ENCODE peak calls at places on chromosomes 1 and 21, in seven cellular contexts. One of them, this sample, is unnamed.

GRCh38 chr1:26278835-26279597 is 870 bp upstream of the SH3BGRL3 start:
- DNase-seq in NCI-H1694 treated with DMSO at 0.1 percent for 48 hours: no peak
- DNase-seq in HEK293T: no peak
- DNase-seq in occipital lobe: no peak
- DNase-seq in activated effector memory CD4-positive, alpha-beta T cell treated with Interleukin-2 at 50 U/mL for 16 hours: no peak
- DNase-seq in WTC11: no peak
- DNase-seq in NCI-H69: peak; percentile 37
- DNase-seq in this sample: no peak

GRCh38 chr1:224447251-224447650 is 12.7 kb upstream of the WDR26 start:
- DNase-seq in occipital lobe: no peak
- DNase-seq in NCI-H69: no peak
- DNase-seq in HEK293T: no peak
- DNase-seq in activated effector memory CD4-positive, alpha-beta T cell treated with Interleukin-2 at 50 U/mL for 16 hours: no peak
- DNase-seq in WTC11: no peak
- DNase-seq in NCI-H1694 treated with DMSO at 0.1 percent for 48 hours: no peak
- DNase-seq in this sample: no peak

GRCh38 chr1:240091614-240092300 is at the start of gene FMN2:
- DNase-seq in HEK293T: peak; percentile 90
- DNase-seq in activated effector memory CD4-positive, alpha-beta T cell treated with Interleukin-2 at 50 U/mL for 16 hours: no peak
- DNase-seq in occipital lobe: peak; percentile 45
- DNase-seq in NCI-H69: peak; percentile 96
- DNase-seq in WTC11: peak; percentile 68
- DNase-seq in NCI-H1694 treated with DMSO at 0.1 percent for 48 hours: peak; percentile 71
- DNase-seq in this sample: no peak

GRCh38 chr21:25835397-25835796 is 100.6 kb downstream of the GABPA start:
- DNase-seq in WTC11: no peak
- DNase-seq in activated effector memory CD4-positive, alpha-beta T cell treated with Interleukin-2 at 50 U/mL for 16 hours: no peak
- DNase-seq in NCI-H1694 treated with DMSO at 0.1 percent for 48 hours: no peak
- DNase-seq in HEK293T: no peak
- DNase-seq in NCI-H69: no peak
- DNase-seq in occipital lobe: no peak
- DNase-seq in this sample: no peak

GRCh38 chr1:63319069-63320023 is 3.0 kb upstream of the FOXD3 start:
- DNase-seq in NCI-H69: no peak
- DNase-seq in HEK293T: no peak
- DNase-seq in WTC11: peak; percentile 51
- DNase-seq in occipital lobe: no peak
- DNase-seq in NCI-H1694 treated with DMSO at 0.1 percent for 48 hours: no peak
- DNase-seq in activated effector memory CD4-positive, alpha-beta T cell treated with Interleukin-2 at 50 U/mL for 16 hours: no peak
- DNase-seq in this sample: peak; percentile 61

GRCh38 chr1:7525664-7526063 is 245.4 kb upstream of the VAMP3 start:
- DNase-seq in NCI-H1694 treated with DMSO at 0.1 percent for 48 hours: no peak
- DNase-seq in occipital lobe: no peak
- DNase-seq in WTC11: no peak
- DNase-seq in NCI-H69: no peak
- DNase-seq in activated effector memory CD4-positive, alpha-beta T cell treated with Interleukin-2 at 50 U/mL for 16 hours: no peak
- DNase-seq in HEK293T: no peak
- DNase-seq in this sample: no peak

GRCh38 chr1:116323419-116323987 is 49.5 kb upstream of the ATP1A1 start:
- DNase-seq in NCI-H69: peak; percentile 33
- DNase-seq in WTC11: no peak
- DNase-seq in activated effector memory CD4-positive, alpha-beta T cell treated with Interleukin-2 at 50 U/mL for 16 hours: no peak
- DNase-seq in HEK293T: no peak
- DNase-seq in NCI-H1694 treated with DMSO at 0.1 percent for 48 hours: no peak
- DNase-seq in occipital lobe: no peak
- DNase-seq in this sample: no peak

GRCh38 chr1:203402609-203403337 is 51.9 kb upstream of the FMOD start:
- DNase-seq in occipital lobe: no peak
- DNase-seq in activated effector memory CD4-positive, alpha-beta T cell treated with Interleukin-2 at 50 U/mL for 16 hours: no peak
- DNase-seq in NCI-H69: no peak
- DNase-seq in WTC11: no peak
- DNase-seq in NCI-H1694 treated with DMSO at 0.1 percent for 48 hours: no peak
- DNase-seq in HEK293T: no peak
- DNase-seq in this sample: no peak

GRCh38 chr21:33157303-33157702 is 72.4 kb upstream of the IFNAR2 start:
- DNase-seq in NCI-H69: no peak
- DNase-seq in occipital lobe: no peak
- DNase-seq in WTC11: no peak
- DNase-seq in HEK293T: no peak
- DNase-seq in NCI-H1694 treated with DMSO at 0.1 percent for 48 hours: no peak
- DNase-seq in activated effector memory CD4-positive, alpha-beta T cell treated with Interleukin-2 at 50 U/mL for 16 hours: no peak
- DNase-seq in this sample: no peak

GRCh38 chr1:156247460-156248322 is at the start of gene PAQR6:
- DNase-seq in WTC11: peak; percentile 47
- DNase-seq in NCI-H69: peak; percentile 52
- DNase-seq in occipital lobe: peak; percentile 87
- DNase-seq in NCI-H1694 treated with DMSO at 0.1 percent for 48 hours: no peak
- DNase-seq in activated effector memory CD4-positive, alpha-beta T cell treated with Interleukin-2 at 50 U/mL for 16 hours: no peak
- DNase-seq in HEK293T: no peak
- DNase-seq in this sample: no peak

GRCh38 chr1:54569339-54569738 is 21.3 kb downstream of the ACOT11 start:
- DNase-seq in HEK293T: no peak
- DNase-seq in activated effector memory CD4-positive, alpha-beta T cell treated with Interleukin-2 at 50 U/mL for 16 hours: no peak
- DNase-seq in WTC11: no peak
- DNase-seq in NCI-H69: peak; percentile 83
- DNase-seq in NCI-H1694 treated with DMSO at 0.1 percent for 48 hours: no peak
- DNase-seq in occipital lobe: no peak
- DNase-seq in this sample: no peak

GRCh38 chr1:230399321-230400006 is 26.7 kb downstream of the PGBD5 start:
- DNase-seq in NCI-H1694 treated with DMSO at 0.1 percent for 48 hours: no peak
- DNase-seq in NCI-H69: no peak
- DNase-seq in WTC11: no peak
- DNase-seq in HEK293T: no peak
- DNase-seq in activated effector memory CD4-positive, alpha-beta T cell treated with Interleukin-2 at 50 U/mL for 16 hours: no peak
- DNase-seq in occipital lobe: peak; percentile 73
- DNase-seq in this sample: no peak

GRCh38 chr21:32102426-32102825 is 176.4 kb downstream of the MIS18A start:
- DNase-seq in WTC11: no peak
- DNase-seq in activated effector memory CD4-positive, alpha-beta T cell treated with Interleukin-2 at 50 U/mL for 16 hours: no peak
- DNase-seq in NCI-H1694 treated with DMSO at 0.1 percent for 48 hours: no peak
- DNase-seq in HEK293T: no peak
- DNase-seq in NCI-H69: no peak
- DNase-seq in occipital lobe: no peak
- DNase-seq in this sample: no peak

GRCh38 chr1:221430133-221430960 is 311.5 kb downstream of the DUSP10 start:
- DNase-seq in NCI-H69: no peak
- DNase-seq in WTC11: no peak
- DNase-seq in activated effector memory CD4-positive, alpha-beta T cell treated with Interleukin-2 at 50 U/mL for 16 hours: no peak
- DNase-seq in occipital lobe: no peak
- DNase-seq in HEK293T: no peak
- DNase-seq in NCI-H1694 treated with DMSO at 0.1 percent for 48 hours: no peak
- DNase-seq in this sample: no peak